ENCODE peak calls at places on chromosomes 5 and 9, in six cellular contexts. K, V, Z, T, H and J are unnamed samples.

GRCh38 chr5:179146277-179146676 is 86.1 kb downstream of the ZNF354C start:
- DNase-seq in K (no peak), V (no peak), Z (no peak), T (no peak), H (peak), J (no peak)

GRCh38 chr9:19451240-19452087 is 42.7 kb downstream of the ACER2 start:
- DNase-seq in K (no peak), V (no peak), Z (no peak), T (no peak), H (no peak), J (no peak)

GRCh38 chr5:144183254-144183889 is 12.7 kb downstream of the KCTD16 start:
- DNase-seq in K (peak), V (no peak), Z (no peak), T (peak), H (peak), J (no peak)

GRCh38 chr9:110099236-110099741 is 108.7 kb downstream of the C9orf152 start:
- DNase-seq in K (peak), V (no peak), Z (no peak), T (no peak), H (no peak), J (no peak)

GRCh38 chr9:124353166-124353768 is 62.0 kb downstream of the PSMB7 start:
- DNase-seq in K (no peak), V (no peak), Z (no peak), T (no peak), H (no peak), J (no peak)

GRCh38 chr5:157066080-157066479 is 7.2 kb upstream of the HAVCR1 start:
- DNase-seq in K (no peak), V (no peak), Z (no peak), T (no peak), H (no peak), J (no peak)

GRCh38 chr9:93560991-93561390 is 15.4 kb upstream of the PHF2 start:
- DNase-seq in K (no peak), V (no peak), Z (no peak), T (no peak), H (no peak), J (no peak)

GRCh38 chr9:14132798-14133197 is 181.1 kb downstream of the NFIB start:
- DNase-seq in K (no peak), V (no peak), Z (no peak), T (no peak), H (no peak), J (no peak)

GRCh38 chr5:95555553-95555952 is 652 bp downstream of the ARSK start:
- DNase-seq in K (peak), V (no peak), Z (no peak), T (no peak), H (no peak), J (no peak)

GRCh38 chr5:17042041-17042440 is 106.0 kb upstream of the MYO10 start:
- DNase-seq in K (no peak), V (no peak), Z (no peak), T (no peak), H (no peak), J (no peak)

GRCh38 chr9:26811106-26811505 is 81.5 kb downstream of the CAAP1 start:
- DNase-seq in K (no peak), V (no peak), Z (no peak), T (no peak), H (no peak), J (no peak)

GRCh38 chr5:127875235-127876021 is 172.2 kb downstream of the CCDC192 start:
- DNase-seq in K (peak), V (no peak), Z (peak), T (peak), H (peak), J (no peak)

GRCh38 chr9:72786948-72787347 is 165.9 kb downstream of the ALDH1A1 start:
- DNase-seq in K (no peak), V (no peak), Z (no peak), T (no peak), H (no peak), J (no peak)

GRCh38 chr5:175212203-175212602 is 231.8 kb downstream of the DRD1 start:
- DNase-seq in K (no peak), V (no peak), Z (no peak), T (no peak), H (no peak), J (no peak)

GRCh38 chr5:81829242-81829641 is 78.3 kb upstream of the SSBP2 start:
- DNase-seq in K (peak), V (no peak), Z (no peak), T (no peak), H (no peak), J (no peak)

GRCh38 chr9:97907051-97907450 is 15.2 kb downstream of the TRMO start:
- DNase-seq in K (no peak), V (no peak), Z (peak), T (no peak), H (peak), J (no peak)

GRCh38 chr5:44871401-44871800 is 62.7 kb downstream of the MRPS30 start:
- DNase-seq in K (no peak), V (no peak), Z (no peak), T (no peak), H (no peak), J (no peak)

GRCh38 chr9:110752766-110753165 is 84.2 kb downstream of the MUSK start:
- DNase-seq in K (peak), V (no peak), Z (no peak), T (peak), H (no peak), J (no peak)

GRCh38 chr9:94168203-94169000 is 84.1 kb downstream of the PTPDC1 start:
- DNase-seq in K (peak), V (no peak), Z (no peak), T (no peak), H (no peak), J (no peak)

GRCh38 chr5:39273314-39273954 is 54.1 kb upstream of the FYB1 start:
- DNase-seq in K (no peak), V (no peak), Z (no peak), T (no peak), H (peak), J (no peak)

GRCh38 chr5:56337715-56338319 is 104.7 kb upstream of the ANKRD55 start:
- DNase-seq in K (no peak), V (no peak), Z (no peak), T (no peak), H (no peak), J (no peak)

GRCh38 chr9:69471433-69471832 is 146.4 kb downstream of the ENTREP1 start:
- DNase-seq in K (peak), V (no peak), Z (no peak), T (no peak), H (no peak), J (no peak)

GRCh38 chr9:123265833-123266232 is 2.6 kb downstream of the STRBP start:
- DNase-seq in K (no peak), V (no peak), Z (no peak), T (no peak), H (no peak), J (no peak)

GRCh38 chr9:113920872-113921271 is 44.8 kb downstream of the ZNF618 start:
- DNase-seq in K (no peak), V (no peak), Z (no peak), T (no peak), H (no peak), J (no peak)

GRCh38 chr9:107890921-107891465 is 401.4 kb upstream of the KLF4 start:
- DNase-seq in K (peak), V (no peak), Z (no peak), T (no peak), H (no peak), J (no peak)

GRCh38 chr5:125424374-125424773 is 677.9 kb upstream of the ZNF608 start:
- DNase-seq in K (no peak), V (no peak), Z (no peak), T (no peak), H (no peak), J (no peak)

GRCh38 chr5:126801992-126802294 is 25.0 kb downstream of the LMNB1 start:
- DNase-seq in K (peak), V (no peak), Z (no peak), T (no peak), H (no peak), J (peak)

GRCh38 chr9:14080940-14081621 is 232.9 kb downstream of the NFIB start:
- DNase-seq in K (peak), V (no peak), Z (no peak), T (no peak), H (no peak), J (no peak)

GRCh38 chr9:94017939-94018531 is 62.9 kb upstream of the BARX1 start:
- DNase-seq in K (peak), V (no peak), Z (no peak), T (no peak), H (no peak), J (no peak)

GRCh38 chr9:126609711-126610388 is 3.9 kb upstream of the LMX1B start:
- DNase-seq in K (no peak), V (no peak), Z (no peak), T (no peak), H (no peak), J (no peak)

GRCh38 chr9:32991895-32992595 is 9.4 kb downstream of the APTX start:
- DNase-seq in K (peak), V (no peak), Z (no peak), T (no peak), H (no peak), J (no peak)

GRCh38 chr9:8304720-8305119 is 505.1 kb upstream of the DMAC1 start:
- DNase-seq in K (no peak), V (no peak), Z (no peak), T (no peak), H (no peak), J (no peak)

GRCh38 chr9:71975833-71976232 is 64.4 kb downstream of the C9orf85 start:
- DNase-seq in K (no peak), V (no peak), Z (no peak), T (no peak), H (no peak), J (no peak)

GRCh38 chr9:101931756-101932155 is 193.3 kb upstream of the GRIN3A start:
- DNase-seq in K (no peak), V (no peak), Z (no peak), T (no peak), H (no peak), J (no peak)

GRCh38 chr9:34651876-34652602 is at the start of gene IL11RA:
- DNase-seq in K (peak), V (no peak), Z (no peak), T (peak), H (peak), J (no peak)

GRCh38 chr5:132099905-132100304 is 26.3 kb downstream of the CSF2 start:
- DNase-seq in K (no peak), V (no peak), Z (no peak), T (no peak), H (no peak), J (no peak)

GRCh38 chr5:108278285-108279240 is 103.3 kb downstream of the FBXL17 start:
- DNase-seq in K (no peak), V (no peak), Z (no peak), T (no peak), H (no peak), J (no peak)

GRCh38 chr5:115875447-115875846 is 33.7 kb downstream of the AP3S1 start:
- DNase-seq in K (no peak), V (no peak), Z (no peak), T (no peak), H (no peak), J (no peak)

GRCh38 chr9:21638104-21638503 is 156.0 kb upstream of the IFNE start:
- DNase-seq in K (no peak), V (no peak), Z (no peak), T (no peak), H (no peak), J (no peak)

GRCh38 chr5:4374866-4375265 is 765.3 kb upstream of the ADAMTS16 start:
- DNase-seq in K (no peak), V (no peak), Z (no peak), T (no peak), H (no peak), J (no peak)